ENCODE peak calls at places on chromosomes 1 and 21, in six cellular contexts. Z is cardiac muscle cell, C is pancreas, K is lower lobe of right lung, O is mucosa of descending colon, T is psoas muscle. B is an unnamed sample. For H3K4me1 and H3K36me3, the result is how much of the 10 kb centered on the place peaks cover.

GRCh38 chr1:1027723-1028266 is 7.9 kb downstream of the AGRN start:
- DNase-seq in Z (no peak), C (no peak), K (no peak), O (no peak), T (no peak), B (no peak)

GRCh38 chr1:33332881-33333280 is 12.0 kb upstream of the A3GALT2 start:
- DNase-seq in Z (no peak), C (no peak), K (peak), O (no peak), T (no peak), B (no peak)

GRCh38 chr1:18994381-18994780 is 37.9 kb upstream of the IFFO2 start:
- DNase-seq in Z (no peak), C (no peak), K (no peak), O (no peak), T (no peak), B (no peak)

GRCh38 chr1:27609618-27610240 is 5.8 kb upstream of the AHDC1 start:
- DNase-seq in Z (no peak), C (no peak), K (no peak), O (no peak), T (no peak), B (no peak)

GRCh38 chr1:75985827-75986226 is 53.6 kb upstream of the ASB17 start:
- DNase-seq in Z (no peak), C (no peak), K (no peak), O (no peak), T (no peak), B (no peak)

GRCh38 chr1:152410028-152410427 is 4.0 kb downstream of the CRNN start:
- DNase-seq in Z (no peak), C (no peak), K (no peak), O (no peak), T (no peak), B (peak)

GRCh38 chr21:45283019-45283610 is 4.6 kb downstream of the POFUT2 start:
- DNase-seq in Z (no peak), C (no peak), K (peak), O (no peak), T (no peak), B (peak)

GRCh38 chr1:60114735-60115318 is 41.3 kb upstream of the C1orf87 start:
- DNase-seq in Z (no peak), C (no peak), K (no peak), O (no peak), T (no peak), B (no peak)

GRCh38 chr21:45305831-45306230 is 18.1 kb upstream of the POFUT2 start:
- DNase-seq in Z (no peak), C (peak), K (peak), O (peak), T (no peak), B (peak)

GRCh38 chr1:178465011-178465410 is 31.8 kb downstream of the CLEC20A start:
- DNase-seq in Z (no peak), C (no peak), K (no peak), O (no peak), T (no peak), B (no peak)

GRCh38 chr21:46613391-46613790 is 8.5 kb upstream of the S100B start:
- DNase-seq in Z (no peak), C (no peak), K (no peak), O (no peak), T (no peak), B (no peak)

GRCh38 chr1:179930867-179931266 is 23.7 kb upstream of the CEP350 start:
- DNase-seq in Z (no peak), C (no peak), K (no peak), O (no peak), T (no peak), B (no peak)

GRCh38 chr21:24671901-24672300 is 935.4 kb downstream of the MRPL39 start:
- DNase-seq in Z (no peak), C (no peak), K (no peak), O (no peak), T (no peak), B (no peak)

GRCh38 chr1:69737527-69738176 is 169.9 kb downstream of the LRRC7 start:
- DNase-seq in Z (peak), C (no peak), K (no peak), O (no peak), T (no peak), B (no peak)

GRCh38 chr1:12799730-12800129 is 8.5 kb downstream of the PRAMEF1 start:
- DNase-seq in Z (no peak), C (no peak), K (no peak), O (no peak), T (no peak), B (no peak)

DNA sequence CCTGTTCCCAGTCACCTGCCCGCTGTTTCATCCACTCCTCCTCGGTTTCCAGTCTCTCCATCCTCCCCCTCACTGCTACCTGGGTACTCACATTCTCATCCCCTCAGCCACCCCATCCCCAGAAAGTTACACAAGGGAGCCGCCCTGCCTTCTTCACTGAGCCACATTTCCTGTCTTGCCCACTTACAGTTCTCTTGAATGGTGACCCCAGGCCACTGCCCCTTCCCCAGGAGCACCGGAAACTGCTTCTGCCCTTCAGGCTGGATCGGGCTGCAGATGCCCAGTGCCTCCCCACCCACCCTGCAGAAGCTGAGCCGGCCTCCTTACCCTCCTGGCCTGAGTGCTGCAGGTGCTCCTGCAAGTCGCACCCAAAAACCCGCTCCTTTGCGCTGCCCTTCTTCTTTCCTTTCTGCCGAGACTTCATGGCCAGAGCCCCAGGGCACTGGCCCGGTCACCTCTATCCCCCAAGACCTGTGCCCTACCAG is 448 bp downstream of the ARHGAP30 start:
- DNase-seq in Z (no peak), C (no peak), K (no peak), O (peak), T (no peak), B (no peak)
- H3K4me1 ChIP-seq in Z (under half), C (under half), K (under half), O (under half), T (under half), B (under half)

GRCh38 chr1:6784560-6785317 is 515 bp upstream of the CAMTA1 start:
- DNase-seq in Z (peak), C (peak), K (peak), O (peak), T (peak), B (peak)
- TF ChIP-seq CTCF in Z (no peak), C (no peak), K (no peak), O (no peak), T (no peak), B (no peak)

GRCh38 chr1:55081188-55081904 is 42.0 kb downstream of the PCSK9 start:
- DNase-seq in Z (no peak), C (no peak), K (no peak), O (no peak), T (no peak), B (no peak)

GRCh38 chr1:55076356-55076755 is 37.0 kb downstream of the PCSK9 start:
- DNase-seq in Z (no peak), C (no peak), K (no peak), O (no peak), T (no peak), B (no peak)

GRCh38 chr1:55078470-55078869 is 39.1 kb downstream of the PCSK9 start:
- DNase-seq in Z (no peak), C (no peak), K (no peak), O (no peak), T (no peak), B (no peak)

GRCh38 chr1:55079651-55080050 is 40.3 kb downstream of the PCSK9 start:
- DNase-seq in Z (no peak), C (no peak), K (no peak), O (no peak), T (no peak), B (no peak)

DNA sequence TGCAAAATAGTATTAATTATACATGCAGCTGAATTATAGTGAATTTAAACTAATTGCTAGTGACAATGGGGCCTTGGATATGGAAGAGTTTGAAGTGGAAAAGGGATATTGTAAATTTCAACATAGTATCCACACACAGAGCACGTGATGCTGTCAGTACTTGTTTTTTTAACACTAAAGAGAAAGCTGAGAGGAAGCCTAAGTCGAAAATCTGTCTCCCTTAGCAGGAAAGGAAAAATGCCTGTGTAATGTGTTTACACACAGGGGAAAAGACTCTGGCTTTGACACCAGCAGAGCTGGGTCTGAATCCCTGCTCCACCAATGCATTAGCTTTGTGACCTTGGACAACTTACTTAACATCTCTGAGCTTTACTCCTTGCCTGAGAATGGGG is 42.6 kb downstream of the PCSK9 start:
- DNase-seq in Z (no peak), C (no peak), K (no peak), O (no peak), T (no peak), B (no peak)
- H3K36me3 ChIP-seq in Z (half or more), C (under half), K (half or more), O (under half), T (half or more), B (half or more)

GRCh38 chr1:229325401-229325800 is 17.4 kb downstream of the CCSAP start:
- DNase-seq in Z (no peak), C (no peak), K (no peak), O (no peak), T (no peak), B (no peak)

GRCh38 chr1:229323885-229324553 is 18.8 kb downstream of the CCSAP start:
- DNase-seq in Z (no peak), C (no peak), K (no peak), O (no peak), T (no peak), B (no peak)

GRCh38 chr1:229323205-229323604 is 19.6 kb downstream of the CCSAP start:
- DNase-seq in Z (no peak), C (no peak), K (no peak), O (no peak), T (no peak), B (no peak)

GRCh38 chr1:229326601-229327000 is 16.2 kb downstream of the CCSAP start:
- DNase-seq in Z (no peak), C (no peak), K (no peak), O (no peak), T (no peak), B (no peak)

DNA sequence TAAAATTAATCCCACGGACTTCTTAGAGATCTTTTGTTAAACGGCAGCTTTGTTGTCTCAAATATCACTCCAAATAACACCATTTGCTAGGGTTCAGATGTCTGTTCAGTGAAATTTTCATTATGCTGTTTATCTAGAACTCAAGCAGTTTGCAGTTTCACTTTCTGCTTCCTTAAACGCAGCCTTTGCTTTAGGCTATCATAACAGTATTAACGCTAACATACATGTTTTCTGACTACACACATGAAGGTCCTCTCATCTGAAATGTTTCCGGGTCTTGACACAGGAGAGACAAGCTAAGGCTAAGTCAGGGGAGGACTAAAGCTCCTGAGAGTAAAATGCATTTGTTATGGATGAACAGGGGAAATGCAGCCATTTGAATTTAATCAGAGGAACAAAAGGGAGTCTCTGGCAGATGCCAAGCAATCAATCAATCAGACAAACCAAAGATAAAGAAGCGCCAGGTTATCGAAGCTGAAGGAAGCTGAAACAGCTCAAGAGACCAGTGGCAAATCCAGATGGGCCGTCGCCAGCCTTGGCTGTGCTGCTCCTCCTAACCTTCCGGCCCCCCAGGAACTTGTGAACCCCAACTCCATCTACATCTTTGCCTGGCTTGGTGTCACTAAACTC is 16.9 kb downstream of the CCSAP start:
- DNase-seq in Z (no peak), C (no peak), K (no peak), O (no peak), T (no peak), B (no peak)
- H3K4me1 ChIP-seq in Z (under half), C (under half), K (under half), O (under half), T (under half), B (under half)

GRCh38 chr1:64967381-64967780 is 1.0 kb upstream of the JAK1 start:
- DNase-seq in Z (peak), C (no peak), K (no peak), O (no peak), T (no peak), B (no peak)

GRCh38 chr1:64973061-64973647 is 6.8 kb upstream of the JAK1 start:
- DNase-seq in Z (no peak), C (no peak), K (no peak), O (no peak), T (no peak), B (no peak)

GRCh38 chr1:64965239-64966157 is 851 bp downstream of the JAK1 start:
- DNase-seq in Z (no peak), C (peak), K (peak), O (peak), T (peak), B (peak)

GRCh38 chr1:64966158-64966963 is at the start of gene JAK1:
- DNase-seq in Z (peak), C (peak), K (peak), O (peak), T (peak), B (peak)

GRCh38 chr1:64969305-64970066 is 3.1 kb upstream of the JAK1 start:
- DNase-seq in Z (no peak), C (no peak), K (no peak), O (no peak), T (no peak), B (no peak)
- TF ChIP-seq CTCF in Z (no peak), C (no peak), K (no peak), O (no peak), T (no peak), B (peak)

DNA sequence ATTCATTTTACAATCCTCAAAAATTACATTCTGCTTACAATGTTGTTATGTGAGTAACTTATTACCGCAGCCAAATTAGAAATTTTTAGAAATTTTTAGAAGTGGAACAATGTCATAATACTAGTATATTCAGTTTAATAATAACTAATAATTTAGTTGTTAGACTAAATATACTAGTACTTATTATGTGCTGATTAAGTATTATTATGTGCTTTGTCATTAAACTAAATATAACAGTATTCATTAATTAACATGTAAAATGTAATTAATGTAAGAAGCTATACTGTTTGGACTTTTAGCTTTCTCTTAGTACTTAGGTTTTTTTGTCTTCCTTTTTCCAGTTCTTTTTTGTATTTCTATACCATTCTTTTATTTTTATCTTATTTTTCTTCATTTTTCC is 15.3 kb downstream of the ODR4 start:
- DNase-seq in Z (no peak), C (no peak), K (no peak), O (no peak), T (no peak), B (no peak)
- H3K36me3 ChIP-seq in Z (half or more), C (under half), K (half or more), O (under half), T (half or more), B (under half)

GRCh38 chr1:200907611-200908097 is 13.0 kb downstream of the INAVA start:
- DNase-seq in Z (no peak), C (no peak), K (no peak), O (no peak), T (no peak), B (no peak)
- H3K4me1 ChIP-seq in Z (under half), C (under half), K (under half), O (half or more), T (under half), B (under half)

B was measured in kidney.